ENCODE peak calls at places on chromosomes 5 and 9, in five cellular contexts. One of them, this sample, is unnamed.
A peak's percentile ranks its signal among the peaks of the same experiment; 100 is the strongest.

GRCh38 chr5:140293091-140293996 is 9.6 kb downstream of the PFDN1 start:
- DNase-seq in HCT116: no peak
- DNase-seq in esophagus squamous epithelium: no peak
- DNase-seq in tibial nerve: no peak
- DNase-seq in neural progenitor cell: no peak
- DNase-seq in this sample: no peak

GRCh38 chr5:94618029-94618492 is 343 bp downstream of the KIAA0825 start:
- DNase-seq in HCT116: peak; percentile 36
- DNase-seq in neural progenitor cell: peak; percentile 58
- DNase-seq in esophagus squamous epithelium: no peak
- DNase-seq in tibial nerve: no peak
- DNase-seq in this sample: peak; percentile 75

GRCh38 chr5:99378443-99378842 is 449.6 kb upstream of the CHD1 start:
- DNase-seq in tibial nerve: no peak
- DNase-seq in neural progenitor cell: no peak
- DNase-seq in esophagus squamous epithelium: no peak
- DNase-seq in HCT116: no peak
- DNase-seq in this sample: no peak

GRCh38 chr5:35096209-35096608 is 48.5 kb upstream of the AGXT2 start:
- DNase-seq in tibial nerve: no peak
- DNase-seq in HCT116: no peak
- DNase-seq in neural progenitor cell: no peak
- DNase-seq in esophagus squamous epithelium: no peak
- DNase-seq in this sample: no peak

GRCh38 chr9:131635285-131635684 is 90.0 kb downstream of the PRRT1B start:
- DNase-seq in neural progenitor cell: peak; percentile 26
- DNase-seq in HCT116: peak; percentile 71
- DNase-seq in tibial nerve: peak; percentile 82
- DNase-seq in esophagus squamous epithelium: peak; percentile 58
- DNase-seq in this sample: peak; percentile 90

GRCh38 chr9:80157128-80157527 is 585.4 kb downstream of the TLE4 start:
- DNase-seq in tibial nerve: no peak
- DNase-seq in neural progenitor cell: no peak
- DNase-seq in esophagus squamous epithelium: no peak
- DNase-seq in HCT116: no peak
- DNase-seq in this sample: no peak

GRCh38 chr5:99945706-99946442 is 589.3 kb upstream of the FAM174A start:
- DNase-seq in neural progenitor cell: no peak
- DNase-seq in HCT116: no peak
- DNase-seq in esophagus squamous epithelium: no peak
- DNase-seq in tibial nerve: no peak
- DNase-seq in this sample: no peak

GRCh38 chr5:100840364-100840763 is 62.7 kb downstream of the ST8SIA4 start:
- DNase-seq in esophagus squamous epithelium: no peak
- DNase-seq in tibial nerve: no peak
- DNase-seq in HCT116: peak; percentile 23
- DNase-seq in neural progenitor cell: no peak
- DNase-seq in this sample: no peak

GRCh38 chr9:119963798-119964372 is 594.6 kb upstream of the BRINP1 start:
- DNase-seq in neural progenitor cell: peak; percentile 93
- DNase-seq in HCT116: peak; percentile 33
- DNase-seq in esophagus squamous epithelium: no peak
- DNase-seq in tibial nerve: no peak
- DNase-seq in this sample: peak; percentile 35

GRCh38 chr9:106420511-106420944 is 442.4 kb upstream of the ZNF462 start:
- DNase-seq in esophagus squamous epithelium: no peak
- DNase-seq in HCT116: no peak
- DNase-seq in tibial nerve: no peak
- DNase-seq in neural progenitor cell: no peak
- DNase-seq in this sample: no peak

GRCh38 chr9:36151306-36152210 is 15.0 kb downstream of the GLIPR2 start:
- DNase-seq in neural progenitor cell: no peak
- DNase-seq in esophagus squamous epithelium: no peak
- DNase-seq in HCT116: no peak
- DNase-seq in tibial nerve: no peak
- DNase-seq in this sample: peak; percentile 74

GRCh38 chr9:127915801-127916664 is 808 bp downstream of the ST6GALNAC4 start:
- DNase-seq in tibial nerve: no peak
- DNase-seq in HCT116: no peak
- DNase-seq in neural progenitor cell: no peak
- DNase-seq in esophagus squamous epithelium: no peak
- DNase-seq in this sample: no peak

GRCh38 chr9:109910616-109911568 is 130.9 kb downstream of the PALM2AKAP2 start:
- DNase-seq in HCT116: no peak
- DNase-seq in tibial nerve: no peak
- DNase-seq in esophagus squamous epithelium: no peak
- DNase-seq in neural progenitor cell: no peak
- DNase-seq in this sample: no peak

GRCh38 chr5:172854451-172854871 is 20.4 kb downstream of the ERGIC1 start:
- DNase-seq in HCT116: no peak
- DNase-seq in neural progenitor cell: no peak
- DNase-seq in esophagus squamous epithelium: no peak
- DNase-seq in tibial nerve: peak; percentile 62
- DNase-seq in this sample: no peak

GRCh38 chr5:168740821-168741213 is 161.6 kb upstream of the PANK3 start:
- DNase-seq in tibial nerve: no peak
- DNase-seq in esophagus squamous epithelium: no peak
- DNase-seq in HCT116: no peak
- DNase-seq in neural progenitor cell: no peak
- DNase-seq in this sample: no peak

GRCh38 chr5:168736201-168736940 is 157.2 kb upstream of the PANK3 start:
- DNase-seq in tibial nerve: no peak
- DNase-seq in neural progenitor cell: no peak
- DNase-seq in HCT116: no peak
- DNase-seq in esophagus squamous epithelium: no peak
- DNase-seq in this sample: no peak

GRCh38 chr5:168743617-168744016 is 164.4 kb upstream of the PANK3 start:
- DNase-seq in tibial nerve: no peak
- DNase-seq in esophagus squamous epithelium: no peak
- DNase-seq in neural progenitor cell: no peak
- DNase-seq in HCT116: no peak
- DNase-seq in this sample: no peak

GRCh38 chr5:168737066-168737465 is 157.9 kb upstream of the PANK3 start:
- DNase-seq in tibial nerve: no peak
- DNase-seq in HCT116: no peak
- DNase-seq in esophagus squamous epithelium: no peak
- DNase-seq in neural progenitor cell: no peak
- DNase-seq in this sample: no peak

GRCh38 chr5:168740055-168740820 is 161.1 kb upstream of the PANK3 start:
- DNase-seq in tibial nerve: no peak
- DNase-seq in esophagus squamous epithelium: no peak
- DNase-seq in HCT116: no peak
- DNase-seq in neural progenitor cell: no peak
- DNase-seq in this sample: no peak
- H3K36me3 ChIP-seq in tibial nerve: peaks cover 3% of the 10 kb centered on the region
- H3K36me3 ChIP-seq in esophagus squamous epithelium: no peaks in the 10 kb centered on the region
- H3K36me3 ChIP-seq in HCT116: no peaks in the 10 kb centered on the region
- H3K36me3 ChIP-seq in neural progenitor cell: no peaks in the 10 kb centered on the region
- H3K36me3 ChIP-seq in this sample: no peaks in the 10 kb centered on the region

GRCh38 chr5:9265391-9266287 is 280.2 kb downstream of the SEMA5A start:
- DNase-seq in esophagus squamous epithelium: no peak
- DNase-seq in tibial nerve: no peak
- DNase-seq in neural progenitor cell: peak; percentile 11
- DNase-seq in HCT116: no peak
- DNase-seq in this sample: peak; percentile 75
- H3K27ac ChIP-seq in esophagus squamous epithelium: no peak overlapping the region
- H3K27ac ChIP-seq in tibial nerve: peak overlapping the region; percentile 75
- H3K27ac ChIP-seq in neural progenitor cell: no peak overlapping the region
- H3K27ac ChIP-seq in HCT116: no peak overlapping the region
- H3K27ac ChIP-seq in this sample: peak overlapping the region; percentile 71

GRCh38 chr5:170252109-170252508 is 19.3 kb downstream of the C5orf58 start:
- DNase-seq in HCT116: no peak
- DNase-seq in neural progenitor cell: no peak
- DNase-seq in esophagus squamous epithelium: no peak
- DNase-seq in tibial nerve: no peak
- DNase-seq in this sample: no peak

GRCh38 chr5:170262061-170262764 is 29.4 kb downstream of the C5orf58 start:
- DNase-seq in esophagus squamous epithelium: no peak
- DNase-seq in tibial nerve: no peak
- DNase-seq in HCT116: no peak
- DNase-seq in neural progenitor cell: no peak
- DNase-seq in this sample: no peak

GRCh38 chr5:170254056-170254455 is 21.3 kb downstream of the C5orf58 start:
- DNase-seq in esophagus squamous epithelium: no peak
- DNase-seq in tibial nerve: no peak
- DNase-seq in HCT116: no peak
- DNase-seq in neural progenitor cell: no peak
- DNase-seq in this sample: no peak

GRCh38 chr5:170252710-170253350 is 20.0 kb downstream of the C5orf58 start:
- DNase-seq in neural progenitor cell: no peak
- DNase-seq in HCT116: no peak
- DNase-seq in esophagus squamous epithelium: no peak
- DNase-seq in tibial nerve: no peak
- DNase-seq in this sample: no peak

DNA sequence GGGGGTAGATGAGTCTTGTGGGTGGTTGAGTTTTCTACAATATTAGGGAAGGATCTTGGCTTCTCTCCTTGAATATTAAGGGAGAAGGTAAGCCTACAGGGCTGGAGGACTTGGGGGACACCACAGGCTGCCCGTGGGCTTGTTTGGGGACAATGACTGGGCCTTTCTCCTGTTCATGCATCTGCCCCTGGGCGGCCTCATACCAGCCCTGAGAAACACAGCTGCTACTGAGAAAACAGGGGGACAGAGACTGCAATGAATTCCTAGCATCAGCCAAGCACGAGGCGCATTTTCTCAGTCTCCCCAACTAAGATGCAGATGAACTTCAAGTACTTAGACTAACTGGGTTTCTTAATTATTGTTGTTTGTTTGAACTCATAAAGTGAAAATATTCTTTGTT is 24.6 kb downstream of the C5orf58 start:
- DNase-seq in tibial nerve: no peak
- DNase-seq in esophagus squamous epithelium: no peak
- DNase-seq in neural progenitor cell: no peak
- DNase-seq in HCT116: no peak
- DNase-seq in this sample: no peak
- H3K36me3 ChIP-seq in tibial nerve: peaks cover 2% of the 10 kb centered on the region
- H3K36me3 ChIP-seq in esophagus squamous epithelium: no peaks in the 10 kb centered on the region
- H3K36me3 ChIP-seq in neural progenitor cell: no peaks in the 10 kb centered on the region
- H3K36me3 ChIP-seq in HCT116: no peaks in the 10 kb centered on the region
- H3K36me3 ChIP-seq in this sample: peaks cover 41% of the 10 kb centered on the region

DNA sequence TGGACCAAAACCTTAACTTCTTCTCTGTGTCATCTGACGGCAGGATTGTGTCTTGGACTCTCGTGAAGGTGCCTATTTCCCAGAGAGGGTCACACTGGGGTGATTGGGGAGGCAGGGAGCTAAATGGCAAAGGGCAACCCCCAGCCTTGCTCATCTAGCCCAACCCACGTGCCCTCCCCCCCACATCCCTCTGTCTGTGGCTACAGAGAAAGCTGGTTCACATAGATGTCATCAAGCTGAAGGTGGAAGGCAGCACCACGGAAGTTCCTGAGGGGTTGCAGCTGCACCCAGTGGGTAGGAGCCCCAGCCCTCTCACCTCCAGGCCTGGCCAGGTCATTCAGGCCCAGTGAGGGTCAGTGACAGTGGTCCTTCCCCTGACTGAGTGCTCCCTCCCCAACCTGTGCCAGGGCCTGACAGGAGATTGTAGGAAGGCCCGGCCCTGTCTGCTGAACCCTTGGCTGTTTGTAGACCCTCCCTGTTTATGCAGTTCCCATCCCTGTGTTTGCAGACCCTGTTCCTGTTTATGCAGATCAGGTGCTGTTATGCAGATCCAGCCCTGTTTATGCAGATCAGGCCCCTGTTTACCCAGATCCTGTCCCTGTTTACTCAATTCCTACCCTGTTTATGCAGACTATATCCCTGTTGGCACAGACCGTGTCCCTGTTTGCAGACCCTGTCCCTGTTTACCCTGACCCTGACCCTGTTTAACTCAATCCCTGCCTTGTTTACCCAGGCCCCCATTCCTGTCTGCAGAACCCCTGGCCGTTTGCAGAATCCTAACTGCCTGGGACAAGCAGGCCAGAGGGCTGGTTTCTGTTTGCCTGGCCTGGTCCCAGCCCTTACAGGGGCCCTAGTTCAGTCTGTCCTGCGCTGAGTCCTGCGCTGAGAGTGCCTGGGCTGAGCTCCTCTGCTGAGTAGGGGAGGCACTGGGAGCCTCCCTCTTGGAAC is 10.4 kb downstream of the ENHO start:
- DNase-seq in esophagus squamous epithelium: no peak
- DNase-seq in tibial nerve: no peak
- DNase-seq in HCT116: no peak
- DNase-seq in neural progenitor cell: no peak
- DNase-seq in this sample: no peak
- H3K27ac ChIP-seq in esophagus squamous epithelium: no peak overlapping the region
- H3K27ac ChIP-seq in tibial nerve: peak overlapping the region; percentile 8
- H3K27ac ChIP-seq in HCT116: no peak overlapping the region
- H3K27ac ChIP-seq in neural progenitor cell: no peak overlapping the region
- H3K27ac ChIP-seq in this sample: no peak overlapping the region

GRCh38 chr5:32274548-32275420 is 38.0 kb downstream of the MTMR12 start:
- DNase-seq in tibial nerve: no peak
- DNase-seq in neural progenitor cell: no peak
- DNase-seq in HCT116: no peak
- DNase-seq in esophagus squamous epithelium: no peak
- DNase-seq in this sample: no peak

GRCh38 chr5:32265902-32266301 is 46.8 kb downstream of the MTMR12 start:
- DNase-seq in tibial nerve: no peak
- DNase-seq in HCT116: no peak
- DNase-seq in esophagus squamous epithelium: no peak
- DNase-seq in neural progenitor cell: no peak
- DNase-seq in this sample: no peak

GRCh38 chr5:32270946-32271345 is 41.8 kb downstream of the MTMR12 start:
- DNase-seq in HCT116: no peak
- DNase-seq in tibial nerve: no peak
- DNase-seq in neural progenitor cell: no peak
- DNase-seq in esophagus squamous epithelium: no peak
- DNase-seq in this sample: no peak

GRCh38 chr5:32272746-32273145 is 40.0 kb downstream of the MTMR12 start:
- DNase-seq in tibial nerve: no peak
- DNase-seq in esophagus squamous epithelium: no peak
- DNase-seq in HCT116: no peak
- DNase-seq in neural progenitor cell: no peak
- DNase-seq in this sample: no peak

GRCh38 chr5:32270178-32270577 is 42.6 kb downstream of the MTMR12 start:
- DNase-seq in tibial nerve: no peak
- DNase-seq in neural progenitor cell: no peak
- DNase-seq in HCT116: no peak
- DNase-seq in esophagus squamous epithelium: no peak
- DNase-seq in this sample: no peak
- H3K36me3 ChIP-seq in tibial nerve: peaks cover 90% of the 10 kb centered on the region
- H3K36me3 ChIP-seq in neural progenitor cell: no peaks in the 10 kb centered on the region
- H3K36me3 ChIP-seq in HCT116: peaks cover 11% of the 10 kb centered on the region
- H3K36me3 ChIP-seq in esophagus squamous epithelium: no peaks in the 10 kb centered on the region
- H3K36me3 ChIP-seq in this sample: peaks cover 27% of the 10 kb centered on the region